ENCODE peak calls at places on chromosome 20, in seven cellular contexts. M is HepG2, R is HCT116, U is SK-N-SH, T is K562, V is H1, S is GM12878. N is an unnamed sample.

GRCh38 chr20:39547546-39548410 is 585.6 kb downstream of the DHX35 start:
- DNase-seq in U (no peak), S (no peak), V (no peak), T (no peak), R (no peak), M (no peak), N (no peak)

GRCh38 chr20:38293490-38294333 is 10.2 kb upstream of the BPI start:
- DNase-seq in M (no peak), T (no peak), V (no peak), S (no peak), R (no peak), U (no peak), N (no peak)

GRCh38 chr20:11912013-11912663 is 5.6 kb upstream of the BTBD3 start:
- DNase-seq in S (no peak), T (peak), U (peak), V (no peak), M (peak), R (no peak), N (peak)

GRCh38 chr20:19715986-19716385 is 42.1 kb upstream of the RIN2 start:
- DNase-seq in R (no peak), T (no peak), M (no peak), V (no peak), S (no peak), U (no peak), N (no peak)

GRCh38 chr20:18056174-18057105 is 1.3 kb downstream of the OVOL2 start:
- DNase-seq in V (no peak), R (no peak), M (no peak), S (no peak), U (peak), T (no peak), N (peak)

GRCh38 chr20:19522080-19522801 is 235.8 kb upstream of the RIN2 start:
- DNase-seq in R (no peak), S (no peak), U (no peak), V (no peak), T (no peak), M (no peak), N (no peak)

GRCh38 chr20:4563534-4563933 is 158.2 kb upstream of the PRND start:
- DNase-seq in S (no peak), V (no peak), R (no peak), U (no peak), M (peak), T (peak), N (peak)

GRCh38 chr20:56345911-56346310 is 12.9 kb upstream of the FAM210B start:
- DNase-seq in T (no peak), U (no peak), S (no peak), M (no peak), V (no peak), R (no peak), N (no peak)

GRCh38 chr20:63967330-63968135 is 2.2 kb downstream of the ZNF512B start:
- DNase-seq in V (no peak), M (no peak), T (no peak), S (no peak), U (no peak), R (no peak), N (no peak)

GRCh38 chr20:58011106-58011946 is 217.1 kb downstream of the ANKRD60 start:
- DNase-seq in R (no peak), U (no peak), V (no peak), S (no peak), T (no peak), M (no peak), N (no peak)

GRCh38 chr20:37943033-37943432 is 40.1 kb downstream of the VSTM2L start:
- DNase-seq in V (no peak), U (no peak), T (no peak), R (no peak), M (no peak), S (no peak), N (no peak)

GRCh38 chr20:44068780-44069191 is 118.2 kb downstream of the JPH2 start:
- DNase-seq in T (no peak), R (no peak), S (no peak), V (no peak), M (no peak), U (no peak), N (no peak)

GRCh38 chr20:17910828-17911294 is 57.7 kb downstream of the SNX5 start:
- DNase-seq in T (peak), M (no peak), R (no peak), S (no peak), U (no peak), V (no peak), N (peak)

GRCh38 chr20:35956616-35957015 is 2.3 kb upstream of the SCAND1 start:
- DNase-seq in R (no peak), S (no peak), T (no peak), M (no peak), V (no peak), U (no peak), N (no peak)

GRCh38 chr20:44056010-44056698 is 130.8 kb downstream of the JPH2 start:
- DNase-seq in T (peak), V (peak), U (peak), R (no peak), M (peak), S (no peak), N (peak)

GRCh38 chr20:60338556-60338955 is 380.3 kb downstream of the CDH26 start:
- DNase-seq in U (no peak), T (no peak), R (no peak), S (no peak), M (no peak), V (no peak), N (no peak)

GRCh38 chr20:10637062-10637559 is 36.7 kb downstream of the JAG1 start:
- DNase-seq in S (no peak), R (no peak), U (no peak), T (no peak), V (no peak), M (no peak), N (no peak)

GRCh38 chr20:50996901-50997830 is 25.7 kb downstream of the KCNG1 start:
- DNase-seq in S (no peak), V (no peak), U (no peak), M (no peak), R (no peak), T (no peak), N (no peak)
- TF ChIP-seq JUND in S (no peak), V (no peak), U (no peak), M (no peak), R (no peak), T (no peak), N (no peak)

GRCh38 chr20:24102290-24102689 is 113.7 kb upstream of the GGTLC1 start:
- DNase-seq in V (peak), R (no peak), U (no peak), S (no peak), M (peak), T (no peak), N (peak)
- TF ChIP-seq JUND in V (no peak), R (no peak), U (no peak), S (no peak), M (no peak), T (no peak), N (no peak)

GRCh38 chr20:52313335-52313963 is 121.9 kb upstream of the ZFP64 start:
- DNase-seq in T (no peak), R (peak), S (no peak), U (peak), M (peak), V (no peak), N (peak)
- TF ChIP-seq JUND in T (no peak), R (no peak), S (no peak), U (no peak), M (no peak), V (no peak), N (no peak)

GRCh38 chr20:45631184-45631583 is at the start of gene WFDC9:
- DNase-seq in V (no peak), S (no peak), T (no peak), M (no peak), U (no peak), R (no peak), N (no peak)

GRCh38 chr20:45630366-45630765 is 718 bp downstream of the WFDC9 start:
- DNase-seq in R (no peak), M (no peak), S (no peak), U (no peak), T (no peak), V (no peak), N (no peak)

GRCh38 chr20:45626540-45626939 is 3.0 kb upstream of the WFDC10A start:
- DNase-seq in M (no peak), S (no peak), U (no peak), T (no peak), R (no peak), V (no peak), N (no peak)

GRCh38 chr20:45629496-45630100 is at the start of gene WFDC10A:
- DNase-seq in U (peak), S (no peak), M (peak), R (peak), V (peak), T (peak), N (peak)
- TF ChIP-seq JUND in U (no peak), S (no peak), M (no peak), R (no peak), V (no peak), T (no peak), N (no peak)

GRCh38 chr20:62368303-62368628 is 1.2 kb upstream of the LAMA5 start:
- DNase-seq in T (no peak), U (no peak), M (no peak), R (no peak), S (no peak), V (no peak), N (no peak)

GRCh38 chr20:62370115-62370806 is 3.1 kb upstream of the LAMA5 start:
- DNase-seq in V (no peak), R (no peak), S (no peak), T (peak), U (no peak), M (no peak), N (peak)

GRCh38 chr20:62369508-62370114 is 2.5 kb upstream of the LAMA5 start:
- DNase-seq in T (no peak), V (no peak), R (no peak), U (no peak), S (no peak), M (no peak), N (no peak)

GRCh38 chr20:62367483-62368302 is 581 bp upstream of the LAMA5 start:
- DNase-seq in U (peak), T (no peak), V (no peak), S (no peak), M (peak), R (no peak), N (peak)

DNA sequence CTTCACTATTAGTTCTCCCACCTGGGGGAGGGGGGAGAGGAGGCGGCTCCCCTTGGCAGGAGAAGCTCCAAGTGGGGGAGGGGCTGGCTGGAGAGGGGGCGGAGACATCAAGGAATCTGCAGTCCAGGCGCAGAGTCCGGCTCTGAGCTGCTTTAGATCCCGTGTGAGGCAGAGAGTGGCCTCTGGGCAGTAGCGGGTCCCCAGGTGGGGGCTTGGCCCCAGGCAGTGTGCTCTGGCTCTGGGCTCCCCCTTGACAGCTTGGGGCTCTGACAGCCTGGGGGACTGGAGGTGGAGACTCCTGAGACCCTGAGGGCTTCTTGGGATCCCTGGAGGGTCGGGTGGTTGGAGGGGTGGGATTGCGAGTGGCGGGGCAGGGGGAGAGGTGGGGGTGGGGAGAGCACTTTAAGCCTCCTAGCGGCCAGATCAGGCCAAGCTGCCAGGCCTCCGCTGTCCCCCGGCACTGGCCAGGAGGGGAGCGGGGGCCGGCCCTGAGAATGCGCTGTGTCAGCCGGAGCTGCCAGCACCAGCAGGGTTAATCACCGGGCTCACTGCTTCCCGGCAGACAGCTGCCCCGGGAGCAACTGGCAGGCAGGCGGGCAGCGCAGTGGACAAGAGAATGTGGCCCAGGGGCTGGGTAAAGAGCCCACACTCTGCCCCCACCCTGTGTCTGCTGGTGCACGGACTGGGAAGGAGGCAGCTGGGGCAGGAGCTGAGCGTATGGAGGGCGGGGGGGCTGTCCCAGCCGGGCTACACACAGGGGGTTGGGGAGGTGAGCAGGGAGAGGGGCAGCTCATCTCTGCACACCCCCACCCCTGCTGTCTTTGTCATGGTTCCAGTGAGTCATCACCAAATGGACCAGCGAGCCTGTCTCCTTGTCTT is 1.8 kb upstream of the LAMA5 start:
- DNase-seq in M (peak), U (peak), T (peak), R (no peak), V (no peak), S (no peak), N (peak)
- TF ChIP-seq JUND in M (peak), U (peak), T (no peak), R (no peak), V (peak), S (no peak), N (no peak)

GRCh38 chr20:8940311-8940710 is 128.6 kb upstream of the PLCB4 start:
- DNase-seq in S (no peak), U (no peak), R (no peak), M (no peak), V (no peak), T (no peak), N (no peak)
- TF ChIP-seq JUND in S (no peak), U (no peak), R (no peak), M (no peak), V (no peak), T (no peak), N (no peak)

GRCh38 chr20:45495438-45495985 is 19.9 kb downstream of the SPINT3 start:
- DNase-seq in V (no peak), S (no peak), U (no peak), M (no peak), T (no peak), R (no peak), N (no peak)

GRCh38 chr20:45500022-45500421 is 15.4 kb downstream of the SPINT3 start:
- DNase-seq in M (peak), U (no peak), R (no peak), S (no peak), T (no peak), V (no peak), N (no peak)

GRCh38 chr20:45501600-45501999 is 13.8 kb downstream of the SPINT3 start:
- DNase-seq in V (no peak), T (no peak), M (no peak), R (no peak), S (no peak), U (no peak), N (no peak)

GRCh38 chr20:45497971-45498494 is 17.4 kb downstream of the SPINT3 start:
- DNase-seq in U (no peak), V (peak), R (no peak), T (no peak), M (no peak), S (no peak), N (no peak)

DNA sequence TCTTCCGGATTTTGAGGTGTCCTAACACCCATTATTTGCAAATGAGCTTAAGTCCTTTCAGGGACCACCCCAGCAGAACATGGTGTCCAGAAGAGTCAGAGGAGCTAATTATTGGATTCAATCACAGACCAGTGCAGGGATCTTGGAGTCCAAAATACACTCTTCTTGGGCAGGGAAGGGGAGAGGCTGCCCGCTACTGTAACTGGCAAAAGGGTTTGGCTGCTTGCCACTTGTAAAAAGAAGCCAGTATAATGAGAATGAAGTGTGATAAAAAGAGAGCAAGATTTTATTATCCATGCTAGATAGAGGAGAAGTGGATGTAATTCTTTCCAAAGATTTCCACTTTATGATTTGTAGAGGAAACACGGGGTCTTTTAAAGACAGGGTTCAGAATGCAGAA is 19.3 kb downstream of the SPINT3 start:
- DNase-seq in S (no peak), M (no peak), T (no peak), U (no peak), R (no peak), V (no peak), N (no peak)
- TF ChIP-seq JUND in S (no peak), M (no peak), T (no peak), U (no peak), R (no peak), V (no peak), N (no peak)

GRCh38 chr20:62832212-62832922 is 15.5 kb downstream of the COL9A3 start:
- DNase-seq in M (no peak), V (no peak), S (peak), R (peak), T (peak), U (peak), N (peak)
- TF ChIP-seq JUND in M (no peak), V (no peak), S (no peak), R (no peak), T (no peak), U (no peak), N (no peak)

DNA sequence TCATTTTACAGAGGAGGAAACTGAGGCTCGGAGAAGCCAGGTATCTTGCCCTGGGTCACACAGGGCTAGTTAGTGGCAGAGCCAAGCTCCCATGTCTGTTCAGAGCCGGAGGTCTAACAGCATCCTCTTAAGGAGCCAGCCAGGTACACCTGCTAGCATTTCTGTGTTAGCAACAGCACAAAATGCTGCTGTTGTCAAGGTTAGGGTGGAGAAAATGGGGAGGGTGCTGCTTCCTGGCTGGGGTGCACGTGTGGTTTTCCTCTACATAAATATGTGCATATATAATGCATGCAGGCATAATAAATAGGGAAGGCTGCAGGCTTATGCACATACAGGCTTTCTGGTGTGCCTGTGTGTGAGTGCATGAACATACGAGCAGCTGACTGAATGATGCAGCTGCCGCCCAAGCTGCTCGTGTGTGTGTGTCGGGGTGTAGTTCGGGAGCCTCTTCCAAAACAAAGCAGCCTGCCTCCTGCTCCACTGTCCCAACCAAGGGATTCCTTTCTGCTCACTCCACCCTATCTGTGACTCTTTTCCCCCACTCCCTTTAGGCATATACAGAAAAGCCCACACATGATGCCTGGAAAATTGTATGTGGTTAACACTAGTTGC is 86.6 kb downstream of the CD40 start:
- DNase-seq in T (no peak), U (no peak), R (no peak), S (no peak), V (no peak), M (no peak), N (no peak)
- TF ChIP-seq JUND in T (no peak), U (no peak), R (no peak), S (no peak), V (no peak), M (no peak), N (no peak)

DNA sequence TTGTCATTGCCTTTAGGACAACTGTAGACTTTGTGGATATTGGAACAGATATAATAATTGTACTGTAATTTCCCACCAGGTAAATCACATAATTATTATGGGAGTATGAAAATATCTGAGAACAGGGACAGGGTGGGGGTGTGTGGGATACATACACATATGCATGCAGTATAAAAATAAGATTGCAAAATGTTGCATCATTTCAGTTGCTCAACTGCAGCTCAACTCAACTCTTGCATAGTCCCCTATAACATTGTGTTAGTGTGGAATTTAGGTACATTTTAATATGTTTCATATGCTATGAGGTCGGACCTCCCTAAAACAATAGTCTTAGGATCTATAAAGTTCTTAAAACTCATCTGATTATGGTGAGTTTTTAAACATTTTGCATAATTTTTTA is 275.0 kb upstream of the FLRT3 start:
- DNase-seq in R (no peak), T (no peak), M (no peak), U (no peak), S (no peak), V (no peak), N (no peak)
- TF ChIP-seq JUND in R (no peak), T (no peak), M (no peak), U (no peak), S (no peak), V (no peak), N (no peak)